ENCODE peak calls at places on chromosomes 13 and 19, in eight cellular contexts. One of them, this sample, is unnamed.
A peak's percentile ranks its signal among the peaks of the same experiment; 100 is the strongest.

GRCh38 chr19:35348909-35349611 is 1.4 kb downstream of the FFAR1 start:
- DNase-seq in uterus: no peak
- DNase-seq in adrenal gland: peak; percentile 32
- DNase-seq in endothelial cell of umbilical vein: no peak
- DNase-seq in body of pancreas: no peak
- DNase-seq in ovary: peak; percentile 86
- DNase-seq in IMR-90: no peak
- DNase-seq in stomach: no peak
- DNase-seq in this sample: no peak

GRCh38 chr13:48234652-48235099 is 1.7 kb downstream of the ITM2B start:
- DNase-seq in stomach: no peak
- DNase-seq in endothelial cell of umbilical vein: peak; percentile 58
- DNase-seq in adrenal gland: no peak
- DNase-seq in body of pancreas: no peak
- DNase-seq in IMR-90: no peak
- DNase-seq in ovary: no peak
- DNase-seq in uterus: no peak
- DNase-seq in this sample: no peak

GRCh38 chr13:38902551-38902950 is 88.1 kb downstream of the STOML3 start:
- DNase-seq in stomach: no peak
- DNase-seq in IMR-90: no peak
- DNase-seq in uterus: no peak
- DNase-seq in body of pancreas: no peak
- DNase-seq in endothelial cell of umbilical vein: no peak
- DNase-seq in ovary: no peak
- DNase-seq in adrenal gland: no peak
- DNase-seq in this sample: no peak

GRCh38 chr13:51122868-51123267 is 11.8 kb upstream of the C13orf42 start:
- DNase-seq in IMR-90: no peak
- DNase-seq in stomach: no peak
- DNase-seq in uterus: no peak
- DNase-seq in ovary: no peak
- DNase-seq in endothelial cell of umbilical vein: no peak
- DNase-seq in body of pancreas: no peak
- DNase-seq in adrenal gland: no peak
- DNase-seq in this sample: no peak

GRCh38 chr19:8393192-8393870 is 3.2 kb downstream of the RAB11B start:
- DNase-seq in stomach: no peak
- DNase-seq in endothelial cell of umbilical vein: no peak
- DNase-seq in uterus: no peak
- DNase-seq in IMR-90: no peak
- DNase-seq in adrenal gland: no peak
- DNase-seq in body of pancreas: no peak
- DNase-seq in ovary: no peak
- DNase-seq in this sample: no peak

GRCh38 chr13:23722726-23723453 is 152.7 kb downstream of the TNFRSF19 start:
- DNase-seq in IMR-90: no peak
- DNase-seq in uterus: no peak
- DNase-seq in endothelial cell of umbilical vein: no peak
- DNase-seq in adrenal gland: no peak
- DNase-seq in ovary: no peak
- DNase-seq in body of pancreas: no peak
- DNase-seq in stomach: no peak
- DNase-seq in this sample: no peak

GRCh38 chr19:1591421-1592022 is 1.1 kb downstream of the MBD3 start:
- DNase-seq in uterus: no peak
- DNase-seq in IMR-90: no peak
- DNase-seq in ovary: no peak
- DNase-seq in adrenal gland: no peak
- DNase-seq in stomach: no peak
- DNase-seq in endothelial cell of umbilical vein: peak; percentile 43
- DNase-seq in body of pancreas: peak; percentile 26
- DNase-seq in this sample: no peak

GRCh38 chr13:69935043-69935442 is 172.6 kb upstream of the ATXN8OS start:
- DNase-seq in uterus: no peak
- DNase-seq in ovary: no peak
- DNase-seq in adrenal gland: no peak
- DNase-seq in endothelial cell of umbilical vein: no peak
- DNase-seq in body of pancreas: no peak
- DNase-seq in stomach: no peak
- DNase-seq in IMR-90: no peak
- DNase-seq in this sample: no peak

GRCh38 chr13:109940637-109941036 is 154.3 kb upstream of the IRS2 start:
- DNase-seq in IMR-90: no peak
- DNase-seq in body of pancreas: no peak
- DNase-seq in adrenal gland: no peak
- DNase-seq in ovary: no peak
- DNase-seq in stomach: no peak
- DNase-seq in uterus: no peak
- DNase-seq in endothelial cell of umbilical vein: no peak
- DNase-seq in this sample: no peak

GRCh38 chr19:29528350-29528945 is 2.7 kb downstream of the VSTM2B start:
- DNase-seq in uterus: peak; percentile 59
- DNase-seq in ovary: peak; percentile 43
- DNase-seq in adrenal gland: peak; percentile 40
- DNase-seq in body of pancreas: peak; percentile 59
- DNase-seq in stomach: no peak
- DNase-seq in endothelial cell of umbilical vein: peak; percentile 49
- DNase-seq in IMR-90: peak; percentile 58
- DNase-seq in this sample: no peak

GRCh38 chr19:28051047-28051446 is 1161.9 kb downstream of the UQCRFS1 start:
- DNase-seq in endothelial cell of umbilical vein: no peak
- DNase-seq in stomach: no peak
- DNase-seq in uterus: no peak
- DNase-seq in ovary: no peak
- DNase-seq in IMR-90: no peak
- DNase-seq in adrenal gland: no peak
- DNase-seq in body of pancreas: no peak
- DNase-seq in this sample: no peak

GRCh38 chr13:36848228-36848982 is 29.4 kb downstream of the RFXAP start:
- DNase-seq in adrenal gland: no peak
- DNase-seq in stomach: no peak
- DNase-seq in body of pancreas: no peak
- DNase-seq in uterus: no peak
- DNase-seq in endothelial cell of umbilical vein: peak; percentile 22
- DNase-seq in IMR-90: peak; percentile 19
- DNase-seq in ovary: no peak
- DNase-seq in this sample: no peak

GRCh38 chr19:12996542-12997094 is 1.3 kb downstream of the NFIX start:
- DNase-seq in uterus: no peak
- DNase-seq in IMR-90: peak; percentile 22
- DNase-seq in endothelial cell of umbilical vein: peak; percentile 23
- DNase-seq in adrenal gland: peak; percentile 69
- DNase-seq in body of pancreas: peak; percentile 67
- DNase-seq in ovary: peak; percentile 56
- DNase-seq in stomach: peak; percentile 62
- DNase-seq in this sample: peak; percentile 90

GRCh38 chr13:42176286-42176685 is 95.7 kb upstream of the AKAP11 start:
- DNase-seq in IMR-90: no peak
- DNase-seq in adrenal gland: no peak
- DNase-seq in ovary: no peak
- DNase-seq in body of pancreas: no peak
- DNase-seq in stomach: no peak
- DNase-seq in endothelial cell of umbilical vein: no peak
- DNase-seq in uterus: no peak
- DNase-seq in this sample: no peak

GRCh38 chr13:28421674-28422410 is 73.1 kb downstream of the FLT1 start:
- DNase-seq in uterus: no peak
- DNase-seq in stomach: no peak
- DNase-seq in endothelial cell of umbilical vein: no peak
- DNase-seq in ovary: no peak
- DNase-seq in body of pancreas: no peak
- DNase-seq in adrenal gland: no peak
- DNase-seq in IMR-90: no peak
- DNase-seq in this sample: no peak

GRCh38 chr13:20127563-20128458 is 33.0 kb downstream of the GJA3 start:
- DNase-seq in uterus: peak; percentile 42
- DNase-seq in ovary: peak; percentile 61
- DNase-seq in stomach: peak; percentile 70
- DNase-seq in body of pancreas: peak; percentile 80
- DNase-seq in IMR-90: peak; percentile 16
- DNase-seq in adrenal gland: peak; percentile 72
- DNase-seq in endothelial cell of umbilical vein: peak; percentile 38
- DNase-seq in this sample: peak; percentile 36

GRCh38 chr13:99577934-99578917 is 77.0 kb downstream of the TM9SF2 start:
- DNase-seq in body of pancreas: no peak
- DNase-seq in endothelial cell of umbilical vein: peak; percentile 29
- DNase-seq in ovary: peak; percentile 64
- DNase-seq in IMR-90: no peak
- DNase-seq in uterus: no peak
- DNase-seq in stomach: no peak
- DNase-seq in adrenal gland: peak; percentile 21
- DNase-seq in this sample: no peak

GRCh38 chr13:108957369-108958012 is 328.1 kb downstream of the MYO16 start:
- DNase-seq in endothelial cell of umbilical vein: peak; percentile 68
- DNase-seq in adrenal gland: peak; percentile 75
- DNase-seq in IMR-90: peak; percentile 85
- DNase-seq in ovary: no peak
- DNase-seq in stomach: no peak
- DNase-seq in body of pancreas: no peak
- DNase-seq in uterus: no peak
- DNase-seq in this sample: no peak

GRCh38 chr13:112346899-112347229 is 29.3 kb upstream of the SPACA7 start:
- DNase-seq in ovary: no peak
- DNase-seq in IMR-90: no peak
- DNase-seq in body of pancreas: no peak
- DNase-seq in adrenal gland: no peak
- DNase-seq in stomach: no peak
- DNase-seq in uterus: no peak
- DNase-seq in endothelial cell of umbilical vein: no peak
- DNase-seq in this sample: no peak

GRCh38 chr13:112343591-112343990 is 32.6 kb upstream of the SPACA7 start:
- DNase-seq in IMR-90: no peak
- DNase-seq in stomach: no peak
- DNase-seq in body of pancreas: no peak
- DNase-seq in uterus: no peak
- DNase-seq in endothelial cell of umbilical vein: no peak
- DNase-seq in adrenal gland: no peak
- DNase-seq in ovary: no peak
- DNase-seq in this sample: peak; percentile 79

GRCh38 chr13:112342841-112343361 is 33.3 kb upstream of the SPACA7 start:
- DNase-seq in adrenal gland: no peak
- DNase-seq in stomach: no peak
- DNase-seq in IMR-90: no peak
- DNase-seq in uterus: no peak
- DNase-seq in endothelial cell of umbilical vein: no peak
- DNase-seq in ovary: no peak
- DNase-seq in body of pancreas: no peak
- DNase-seq in this sample: no peak

GRCh38 chr13:112346173-112346898 is 29.8 kb upstream of the SPACA7 start:
- DNase-seq in IMR-90: no peak
- DNase-seq in uterus: no peak
- DNase-seq in stomach: no peak
- DNase-seq in endothelial cell of umbilical vein: no peak
- DNase-seq in adrenal gland: no peak
- DNase-seq in ovary: no peak
- DNase-seq in body of pancreas: peak; percentile 18
- DNase-seq in this sample: no peak

DNA sequence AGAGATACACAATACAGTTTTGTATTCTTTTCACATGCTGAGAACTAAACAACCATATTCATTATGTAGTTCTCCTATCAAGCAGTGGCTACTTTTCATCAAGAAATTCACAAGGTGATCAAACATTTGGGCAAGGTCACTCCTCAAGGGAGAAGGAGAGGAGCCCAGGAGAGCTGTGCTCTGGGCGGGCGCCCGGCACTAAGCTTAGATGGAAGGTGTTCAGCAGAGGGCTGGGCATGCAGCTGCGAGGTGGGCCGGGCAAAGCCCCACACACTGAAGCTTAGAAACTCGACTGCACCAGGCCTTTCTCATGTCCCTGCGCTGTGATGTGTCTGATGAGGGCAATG is 30.4 kb upstream of the SPACA7 start:
- DNase-seq in endothelial cell of umbilical vein: no peak
- DNase-seq in uterus: no peak
- DNase-seq in stomach: no peak
- DNase-seq in IMR-90: no peak
- DNase-seq in adrenal gland: no peak
- DNase-seq in body of pancreas: no peak
- DNase-seq in ovary: no peak
- DNase-seq in this sample: peak; percentile 70
- H3K4me3 ChIP-seq in endothelial cell of umbilical vein: no peak overlapping the region
- H3K4me3 ChIP-seq in uterus: no peak overlapping the region
- H3K4me3 ChIP-seq in stomach: no peak overlapping the region
- H3K4me3 ChIP-seq in IMR-90: no peak overlapping the region
- H3K4me3 ChIP-seq in adrenal gland: no peak overlapping the region
- H3K4me3 ChIP-seq in body of pancreas: no peak overlapping the region
- H3K4me3 ChIP-seq in ovary: no peak overlapping the region
- H3K4me3 ChIP-seq in this sample: no peak overlapping the region

GRCh38 chr19:18769989-18770528 is 21.0 kb downstream of the COMP start:
- DNase-seq in endothelial cell of umbilical vein: no peak
- DNase-seq in stomach: no peak
- DNase-seq in body of pancreas: no peak
- DNase-seq in IMR-90: no peak
- DNase-seq in adrenal gland: no peak
- DNase-seq in uterus: no peak
- DNase-seq in ovary: no peak
- DNase-seq in this sample: no peak
- TF ChIP-seq CTCF in endothelial cell of umbilical vein: no peak
- TF ChIP-seq CTCF in stomach: no peak
- TF ChIP-seq CTCF in body of pancreas: no peak
- TF ChIP-seq CTCF in IMR-90: no peak
- TF ChIP-seq CTCF in adrenal gland: no peak
- TF ChIP-seq CTCF in uterus: no peak
- TF ChIP-seq CTCF in ovary: no peak
- TF ChIP-seq CTCF in this sample: no peak

DNA sequence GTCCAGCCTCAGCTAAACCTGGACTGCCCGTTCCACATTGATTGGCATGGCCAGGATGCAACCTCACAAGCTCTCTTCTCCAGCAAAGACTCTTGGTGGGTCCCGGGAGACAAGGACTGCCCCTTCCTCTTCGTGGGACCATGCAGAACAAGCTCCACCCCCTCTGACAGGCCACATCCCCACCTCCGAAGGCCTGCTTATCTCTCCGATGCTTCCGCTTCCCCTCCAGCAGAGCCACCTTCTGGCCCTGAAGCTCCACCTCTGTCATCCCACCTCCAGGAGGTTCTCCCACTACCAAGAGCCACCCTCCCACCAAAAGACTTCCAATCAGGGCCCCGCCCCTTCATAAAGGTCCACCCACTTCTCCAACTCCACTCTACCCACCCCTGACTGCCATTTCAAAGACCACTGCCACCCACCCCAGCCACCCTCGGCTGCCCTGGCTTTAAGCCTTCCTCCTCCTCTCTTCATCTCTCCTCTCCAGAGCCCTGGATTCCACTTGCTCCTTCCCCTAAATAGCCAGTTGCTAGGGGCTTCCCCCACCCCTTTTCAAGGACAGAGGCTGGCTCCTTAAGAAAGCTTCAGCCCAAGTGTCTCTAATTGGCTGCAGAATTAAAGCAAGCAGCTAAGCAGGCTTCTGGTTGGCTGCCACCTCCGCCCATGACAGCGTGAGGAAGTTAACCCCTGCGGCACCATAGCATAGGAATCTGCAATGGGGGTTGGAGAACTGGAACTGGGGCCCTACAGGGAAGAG is 9.9 kb downstream of the LRFN1 start:
- DNase-seq in uterus: no peak
- DNase-seq in IMR-90: no peak
- DNase-seq in adrenal gland: no peak
- DNase-seq in ovary: no peak
- DNase-seq in endothelial cell of umbilical vein: no peak
- DNase-seq in stomach: no peak
- DNase-seq in body of pancreas: no peak
- DNase-seq in this sample: no peak
- TF ChIP-seq POLR2A in uterus: no peak
- TF ChIP-seq POLR2A in IMR-90: no peak
- TF ChIP-seq POLR2A in adrenal gland: no peak
- TF ChIP-seq POLR2A in ovary: no peak
- TF ChIP-seq POLR2A in endothelial cell of umbilical vein: no peak
- TF ChIP-seq POLR2A in stomach: no peak
- TF ChIP-seq POLR2A in body of pancreas: no peak
- TF ChIP-seq POLR2A in this sample: no peak

GRCh38 chr13:80297503-80297902 is 43.4 kb downstream of the SPRY2 start:
- DNase-seq in body of pancreas: no peak
- DNase-seq in uterus: no peak
- DNase-seq in stomach: no peak
- DNase-seq in adrenal gland: no peak
- DNase-seq in IMR-90: no peak
- DNase-seq in ovary: no peak
- DNase-seq in endothelial cell of umbilical vein: no peak
- DNase-seq in this sample: no peak
- H3K4me3 ChIP-seq in body of pancreas: no peak overlapping the region
- H3K4me3 ChIP-seq in uterus: no peak overlapping the region
- H3K4me3 ChIP-seq in stomach: no peak overlapping the region
- H3K4me3 ChIP-seq in adrenal gland: no peak overlapping the region
- H3K4me3 ChIP-seq in IMR-90: no peak overlapping the region
- H3K4me3 ChIP-seq in ovary: no peak overlapping the region
- H3K4me3 ChIP-seq in endothelial cell of umbilical vein: no peak overlapping the region
- H3K4me3 ChIP-seq in this sample: no peak overlapping the region